ENCODE peak calls at places on chromosomes 16 and 17, in four cellular contexts. I, P, A and G are unnamed samples.
A peak's percentile ranks its signal among the peaks of the same experiment; 100 is the strongest.

GRCh38 chr16:55478827-55479559 is at the start of gene MMP2:
- DNase-seq in I (no peak), P (no peak), A (no peak), G (peak; percentile 80)

GRCh38 chr17:68509151-68510057 is 2.8 kb upstream of the PRKAR1A start:
- DNase-seq in I (no peak), P (no peak), A (peak; percentile 77), G (no peak)

GRCh38 chr17:30273373-30273772 is 18.4 kb downstream of the BLMH start:
- DNase-seq in I (no peak), P (no peak), A (no peak), G (no peak)

GRCh38 chr17:1007310-1008007 is 10.5 kb downstream of the TIMM22 start:
- DNase-seq in I (no peak), P (no peak), A (no peak), G (no peak)

GRCh38 chr17:57092171-57092570 is 7.1 kb downstream of the AKAP1 start:
- DNase-seq in I (no peak), P (no peak), A (no peak), G (no peak)

GRCh38 chr17:9162275-9162985 is 141.1 kb downstream of the NTN1 start:
- DNase-seq in I (peak; percentile 68), P (no peak), A (no peak), G (peak; percentile 68)

GRCh38 chr17:56785997-56786680 is 47.6 kb downstream of the C17orf67 start:
- DNase-seq in I (no peak), P (no peak), A (no peak), G (no peak)

GRCh38 chr16:71552698-71553503 is 24.0 kb downstream of the TAT start:
- DNase-seq in I (no peak), P (no peak), A (peak; percentile 64), G (no peak)

GRCh38 chr17:61405047-61405685 is 5.5 kb downstream of the TBX2 start:
- DNase-seq in I (no peak), P (no peak), A (no peak), G (peak; percentile 50)

GRCh38 chr16:89890200-89890599 is 16.8 kb downstream of the TCF25 start:
- DNase-seq in I (no peak), P (no peak), A (no peak), G (no peak)

GRCh38 chr16:67647111-67647651 is 2.2 kb downstream of the CARMIL2 start:
- DNase-seq in I (no peak), P (no peak), A (no peak), G (no peak)

GRCh38 chr16:68715471-68715870 is 21.6 kb upstream of the CDH1 start:
- DNase-seq in I (no peak), P (no peak), A (peak; percentile 62), G (no peak)

GRCh38 chr17:703081-703875 is 11.4 kb downstream of the VPS53 start:
- DNase-seq in I (no peak), P (no peak), A (no peak), G (no peak)

GRCh38 chr17:49217651-49218413 is 7.3 kb downstream of the ABI3 start:
- DNase-seq in I (no peak), P (peak; percentile 93), A (no peak), G (no peak)

GRCh38 chr17:50837980-50838954 is 2.9 kb downstream of the WFIKKN2 start:
- DNase-seq in I (no peak), P (no peak), A (no peak), G (no peak)

GRCh38 chr17:31508310-31509094 is 117.0 kb downstream of the RAB11FIP4 start:
- DNase-seq in I (no peak), P (peak; percentile 69), A (peak; percentile 32), G (peak; percentile 40)
- TF ChIP-seq ETV6 in I (no peak), P (no peak), A (no peak), G (no peak)

GRCh38 chr17:77905766-77906165 is 52.7 kb upstream of the TNRC6C start:
- DNase-seq in I (no peak), P (no peak), A (no peak), G (no peak)
- TF ChIP-seq ETV6 in I (no peak), P (no peak), A (no peak), G (no peak)

DNA sequence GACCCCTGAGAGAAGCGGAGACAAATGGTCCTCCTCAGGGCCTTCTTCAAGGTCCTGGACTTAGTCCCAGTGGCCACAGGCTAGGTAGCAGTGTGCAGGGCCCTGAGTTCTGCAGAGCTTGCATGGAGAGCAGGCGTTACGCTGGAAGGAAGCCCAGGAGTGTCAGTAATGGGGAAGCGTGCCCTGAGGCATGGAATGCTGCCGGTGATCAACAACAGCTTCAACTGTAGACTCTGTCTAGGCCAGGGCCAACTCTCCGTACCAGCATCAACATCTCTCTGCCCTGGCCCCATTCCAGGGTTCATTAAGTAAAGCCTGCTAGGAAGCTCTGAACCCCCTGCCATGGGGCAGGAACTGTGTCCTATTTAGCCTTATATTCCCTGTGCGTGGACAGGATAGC is 568 bp upstream of the TNK1 start:
- DNase-seq in I (no peak), P (no peak), A (no peak), G (peak; percentile 28)
- TF ChIP-seq ETV6 in I (no peak), P (no peak), A (no peak), G (no peak)

GRCh38 chr16:54060599-54061355 is 225.8 kb downstream of the IRX3 start:
- DNase-seq in I (no peak), P (no peak), A (no peak), G (no peak)

GRCh38 chr16:54059319-54059718 is 227.3 kb downstream of the IRX3 start:
- DNase-seq in I (no peak), P (no peak), A (no peak), G (no peak)

GRCh38 chr16:54063374-54063773 is 223.2 kb downstream of the IRX3 start:
- DNase-seq in I (no peak), P (no peak), A (no peak), G (no peak)

GRCh38 chr16:54061454-54061853 is 225.1 kb downstream of the IRX3 start:
- DNase-seq in I (no peak), P (no peak), A (no peak), G (no peak)

GRCh38 chr16:54062361-54063346 is 223.9 kb downstream of the IRX3 start:
- DNase-seq in I (no peak), P (no peak), A (no peak), G (no peak)
- TF ChIP-seq ETV6 in I (no peak), P (no peak), A (no peak), G (no peak)

DNA sequence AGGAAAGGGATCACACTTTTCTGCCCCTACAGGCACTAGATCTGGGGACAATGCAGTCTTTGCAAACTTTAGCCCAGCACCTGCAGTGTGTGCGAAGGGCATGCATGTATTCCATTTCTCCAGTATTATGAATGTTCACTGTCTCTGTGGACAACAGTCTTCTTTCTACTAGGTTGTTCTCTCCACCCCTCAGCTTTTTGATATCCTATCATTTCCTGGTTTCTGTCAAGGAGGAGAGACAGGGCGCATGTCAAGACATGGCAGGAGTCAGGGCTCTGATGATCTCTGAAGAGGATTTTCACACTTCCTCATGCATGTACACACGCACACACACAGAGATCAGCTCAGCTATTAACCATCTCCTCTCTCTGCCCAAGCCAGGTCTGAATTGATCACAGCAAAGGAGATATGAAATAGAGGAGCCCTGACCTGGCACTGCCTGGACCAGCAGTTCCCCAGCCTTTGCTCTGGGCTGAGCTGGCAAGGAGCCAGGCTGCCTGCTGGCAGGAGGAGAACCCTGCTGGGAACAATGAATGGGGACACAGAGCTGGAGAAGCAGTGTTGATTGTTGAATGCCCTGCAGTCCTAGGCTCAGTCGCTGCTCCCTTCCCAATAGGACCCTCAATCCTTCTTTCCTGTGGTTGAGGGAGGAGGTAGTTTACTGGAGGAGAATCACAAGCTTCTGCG is 2.6 kb downstream of the GPR179 start:
- DNase-seq in I (no peak), P (no peak), A (peak; percentile 47), G (peak; percentile 40)
- TF ChIP-seq ETV6 in I (no peak), P (no peak), A (no peak), G (no peak)

GRCh38 chr16:9258423-9259051 is 167.1 kb downstream of the HAPSTR1 start:
- DNase-seq in I (peak; percentile 53), P (no peak), A (peak; percentile 44), G (peak; percentile 75)
- TF ChIP-seq ETV6 in I (no peak), P (no peak), A (no peak), G (no peak)

GRCh38 chr17:64147110-64148016 is 17.4 kb upstream of the ERN1 start:
- DNase-seq in I (no peak), P (no peak), A (peak; percentile 85), G (no peak)

GRCh38 chr17:64148017-64148631 is 18.2 kb upstream of the ERN1 start:
- DNase-seq in I (no peak), P (no peak), A (peak; percentile 36), G (no peak)

GRCh38 chr17:64145751-64146417 is 15.9 kb upstream of the ERN1 start:
- DNase-seq in I (peak; percentile 92), P (peak; percentile 97), A (peak; percentile 100), G (peak; percentile 93)

GRCh38 chr17:64145460-64145750 is 15.5 kb upstream of the ERN1 start:
- DNase-seq in I (no peak), P (no peak), A (no peak), G (no peak)

DNA sequence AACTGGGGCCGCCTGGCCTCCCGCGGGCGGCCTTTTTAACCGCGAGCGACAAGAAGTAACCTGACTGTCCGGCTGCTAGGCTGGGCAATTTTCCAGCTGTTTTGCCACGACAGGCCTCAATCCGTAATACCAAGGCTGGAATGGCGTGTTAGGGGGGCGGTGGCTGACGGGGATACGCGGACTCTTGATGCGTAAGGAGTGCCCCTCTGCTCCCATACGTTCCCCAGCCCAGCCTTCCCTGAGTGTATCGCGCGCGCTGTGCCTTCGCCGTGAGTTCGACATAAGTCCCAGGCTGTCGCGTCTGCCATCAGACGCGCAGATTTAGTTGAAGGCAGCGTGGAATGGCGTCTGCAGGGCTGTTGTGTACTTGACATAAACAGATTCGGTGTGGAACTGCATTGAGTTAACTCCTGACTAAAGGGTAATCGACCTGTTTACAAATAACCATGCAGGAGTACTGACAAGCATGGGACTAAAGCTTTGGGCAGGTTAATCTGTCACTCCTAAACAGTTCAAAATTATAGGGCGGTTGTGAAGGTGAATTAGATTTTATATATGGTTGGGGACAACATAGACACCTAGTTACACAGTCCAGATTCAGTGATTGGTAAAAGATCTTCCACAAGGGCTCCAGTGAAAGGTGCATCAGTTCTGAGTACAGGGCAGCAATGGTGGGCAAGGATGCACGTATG is 16.6 kb upstream of the ERN1 start:
- DNase-seq in I (no peak), P (no peak), A (peak; percentile 52), G (peak; percentile 28)
- TF ChIP-seq ETV6 in I (no peak), P (no peak), A (no peak), G (no peak)

GRCh38 chr16:4690946-4691665 is 2.3 kb upstream of the NUDT16L1 start:
- DNase-seq in I (no peak), P (no peak), A (no peak), G (no peak)
- TF ChIP-seq ETV6 in I (no peak), P (no peak), A (no peak), G (no peak)

GRCh38 chr16:74793571-74793970 is 19.0 kb upstream of the FA2H start:
- DNase-seq in I (no peak), P (no peak), A (no peak), G (no peak)
- TF ChIP-seq ETV6 in I (no peak), P (no peak), A (no peak), G (no peak)